ENCODE peak calls at places on chromosome 15, in four cellular contexts. J, O, N and V are unnamed samples.
A peak's percentile ranks its signal among the peaks of the same experiment; 100 is the strongest.

GRCh38 chr15:75836953-75837321 is 6.3 kb upstream of the UBE2Q2 start:
- DNase-seq in J (peak; percentile 10), O (no peak), N (no peak), V (no peak)

GRCh38 chr15:76398301-76398700 is 61.7 kb downstream of the ISL2 start:
- DNase-seq in J (no peak), O (no peak), N (no peak), V (no peak)

GRCh38 chr15:81265944-81266775 is 57.8 kb downstream of the STARD5 start:
- DNase-seq in J (peak; percentile 62), O (peak; percentile 89), N (peak; percentile 74), V (peak; percentile 81)

GRCh38 chr15:76994001-76994400 is 925 bp upstream of the PSTPIP1 start:
- DNase-seq in J (no peak), O (no peak), N (no peak), V (peak; percentile 58)

GRCh38 chr15:57320543-57321220 is 55.6 kb upstream of the CGNL1 start:
- DNase-seq in J (no peak), O (no peak), N (no peak), V (no peak)

GRCh38 chr15:63025460-63025859 is 17.1 kb upstream of the TPM1 start:
- DNase-seq in J (no peak), O (peak; percentile 24), N (no peak), V (no peak)

GRCh38 chr15:74234598-74234875 is 1.6 kb upstream of the CCDC33 start:
- DNase-seq in J (no peak), O (no peak), N (no peak), V (no peak)

GRCh38 chr15:42134617-42135243 is 21.7 kb downstream of the PLA2G4F start:
- DNase-seq in J (no peak), O (no peak), N (no peak), V (peak; percentile 3)

GRCh38 chr15:26867199-26868007 is 541 bp downstream of the GABRA5 start:
- DNase-seq in J (no peak), O (peak; percentile 29), N (no peak), V (no peak)

GRCh38 chr15:63922551-63923315 is 89.0 kb upstream of the HERC1 start:
- DNase-seq in J (no peak), O (no peak), N (no peak), V (no peak)

GRCh38 chr15:94667109-94667508 is 435.7 kb downstream of the MCTP2 start:
- DNase-seq in J (no peak), O (no peak), N (no peak), V (no peak)

GRCh38 chr15:98812711-98813441 is 164.5 kb downstream of the IGF1R start:
- DNase-seq in J (no peak), O (no peak), N (no peak), V (no peak)

GRCh38 chr15:76056931-76057330 is 2.9 kb upstream of the TMEM266 start:
- DNase-seq in J (no peak), O (no peak), N (no peak), V (no peak)

GRCh38 chr15:101479342-101479845 is 10.1 kb downstream of the PCSK6 start:
- DNase-seq in J (no peak), O (no peak), N (no peak), V (no peak)

GRCh38 chr15:101288905-101289513 is 6.0 kb downstream of the SNRPA1 start:
- DNase-seq in J (peak; percentile 61), O (no peak), N (no peak), V (no peak)

GRCh38 chr15:68687136-68687735 is 108.4 kb downstream of the CORO2B start:
- DNase-seq in J (no peak), O (no peak), N (no peak), V (no peak)

GRCh38 chr15:99955181-99955525 is 221.9 kb upstream of the LYSMD4 start:
- DNase-seq in J (no peak), O (no peak), N (no peak), V (no peak)

GRCh38 chr15:49075876-49076275 is 29.6 kb upstream of the SECISBP2L start:
- DNase-seq in J (no peak), O (no peak), N (no peak), V (no peak)

GRCh38 chr15:75694241-75695182 is 18.1 kb downstream of the CSPG4 start:
- DNase-seq in J (peak; percentile 76), O (peak; percentile 96), N (no peak), V (peak; percentile 26)

GRCh38 chr15:22259881-22260421 is 179.6 kb downstream of the OR4M2 start:
- DNase-seq in J (no peak), O (no peak), N (no peak), V (no peak)

GRCh38 chr15:50190166-50190570 is 8.2 kb downstream of the SLC27A2 start:
- DNase-seq in J (no peak), O (no peak), N (no peak), V (no peak)

GRCh38 chr15:60297047-60297446 is 100.7 kb downstream of the ANXA2 start:
- DNase-seq in J (no peak), O (no peak), N (no peak), V (no peak)

GRCh38 chr15:60656491-60657284 is 177.7 kb upstream of the ICE2 start:
- DNase-seq in J (no peak), O (no peak), N (no peak), V (no peak)

GRCh38 chr15:75228787-75229186 is 27.1 kb downstream of the C15orf39 start:
- DNase-seq in J (no peak), O (no peak), N (no peak), V (no peak)

GRCh38 chr15:37361621-37362020 is 261.3 kb upstream of the MEIS2 start:
- DNase-seq in J (no peak), O (no peak), N (no peak), V (no peak)

GRCh38 chr15:64883997-64884511 is 27.6 kb upstream of the ANKDD1A start:
- DNase-seq in J (peak; percentile 81), O (no peak), N (peak; percentile 44), V (no peak)

GRCh38 chr15:74460298-74460697 is 662 bp downstream of the UBL7 start:
- DNase-seq in J (no peak), O (no peak), N (no peak), V (no peak)

GRCh38 chr15:40115670-40116093 is 7.0 kb upstream of the BMF start:
- DNase-seq in J (no peak), O (no peak), N (no peak), V (peak; percentile 83)

GRCh38 chr15:59501531-59502113 is 63.6 kb downstream of the FAM81A start:
- DNase-seq in J (peak; percentile 27), O (peak; percentile 63), N (no peak), V (no peak)

GRCh38 chr15:57509121-57509520 is 82.6 kb upstream of the MYZAP start:
- DNase-seq in J (peak; percentile 18), O (no peak), N (no peak), V (no peak)

GRCh38 chr15:60551781-60552161 is 72.8 kb upstream of the ICE2 start:
- DNase-seq in J (no peak), O (no peak), N (no peak), V (no peak)

GRCh38 chr15:73560501-73561117 is 72.6 kb downstream of the NPTN start:
- DNase-seq in J (peak; percentile 17), O (peak; percentile 16), N (no peak), V (no peak)

GRCh38 chr15:25381579-25381978 is 57.2 kb downstream of the UBE3A start:
- DNase-seq in J (no peak), O (no peak), N (no peak), V (no peak)

GRCh38 chr15:75431682-75432081 is 19.8 kb downstream of the SIN3A start:
- DNase-seq in J (no peak), O (no peak), N (no peak), V (no peak)

GRCh38 chr15:31016446-31016915 is 25.1 kb upstream of the MTMR10 start:
- DNase-seq in J (no peak), O (no peak), N (no peak), V (no peak)

GRCh38 chr15:62809106-62809967 is 233.2 kb upstream of the TPM1 start:
- DNase-seq in J (no peak), O (no peak), N (no peak), V (no peak)

GRCh38 chr15:96409231-96410138 is 79.0 kb downstream of the NR2F2 start:
- DNase-seq in J (no peak), O (no peak), N (no peak), V (no peak)
- H3K27me3 ChIP-seq in J (peaks cover 33% of the 10 kb centered on the region), O (peaks cover 88% of the 10 kb centered on the region), N (peaks cover 76% of the 10 kb centered on the region), V (peaks cover 39% of the 10 kb centered on the region)

GRCh38 chr15:92751528-92751927 is 96.0 kb upstream of the FAM174B start:
- DNase-seq in J (no peak), O (no peak), N (no peak), V (no peak)

GRCh38 chr15:92749172-92749571 is 93.6 kb upstream of the FAM174B start:
- DNase-seq in J (no peak), O (no peak), N (no peak), V (no peak)

GRCh38 chr15:92745845-92746271 is 90.3 kb upstream of the FAM174B start:
- DNase-seq in J (no peak), O (no peak), N (no peak), V (no peak)

GRCh38 chr15:92747047-92747446 is 91.5 kb upstream of the FAM174B start:
- DNase-seq in J (no peak), O (no peak), N (no peak), V (no peak)
- H3K27me3 ChIP-seq in J (peaks cover 4% of the 10 kb centered on the region), O (no peaks in the 10 kb centered on the region), N (no peaks in the 10 kb centered on the region), V (no peaks in the 10 kb centered on the region)

GRCh38 chr15:83284563-83285283 is at the start of gene BNC1:
- DNase-seq in J (peak; percentile 64), O (no peak), N (no peak), V (no peak)
- H3K27me3 ChIP-seq in J (no peaks in the 10 kb centered on the region), O (peaks cover 48% of the 10 kb centered on the region), N (peaks cover 75% of the 10 kb centered on the region), V (no peaks in the 10 kb centered on the region)

DNA sequence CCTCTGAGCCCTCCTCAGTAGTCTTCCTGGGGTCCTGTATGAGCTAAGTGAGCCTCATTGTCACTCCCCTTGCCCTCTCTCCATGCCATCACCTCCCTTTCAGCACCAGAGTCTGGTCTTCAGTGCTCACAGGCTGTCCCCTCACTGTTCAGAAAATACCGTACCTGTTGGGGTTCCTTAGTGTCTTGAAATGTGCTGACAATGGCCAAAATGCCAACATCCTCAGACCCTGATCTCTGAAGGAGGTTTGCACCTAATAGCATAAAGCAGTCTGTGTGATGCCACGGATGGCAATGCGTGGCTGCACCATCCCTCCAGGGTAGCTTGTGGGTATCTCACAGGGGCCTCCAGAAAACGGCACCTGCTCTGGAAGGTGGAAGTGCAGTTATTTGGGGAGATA is 301.0 kb upstream of the TLE3 start:
- DNase-seq in J (no peak), O (no peak), N (no peak), V (no peak)
- H3K27me3 ChIP-seq in J (peaks cover 41% of the 10 kb centered on the region), O (no peaks in the 10 kb centered on the region), N (no peaks in the 10 kb centered on the region), V (no peaks in the 10 kb centered on the region)

DNA sequence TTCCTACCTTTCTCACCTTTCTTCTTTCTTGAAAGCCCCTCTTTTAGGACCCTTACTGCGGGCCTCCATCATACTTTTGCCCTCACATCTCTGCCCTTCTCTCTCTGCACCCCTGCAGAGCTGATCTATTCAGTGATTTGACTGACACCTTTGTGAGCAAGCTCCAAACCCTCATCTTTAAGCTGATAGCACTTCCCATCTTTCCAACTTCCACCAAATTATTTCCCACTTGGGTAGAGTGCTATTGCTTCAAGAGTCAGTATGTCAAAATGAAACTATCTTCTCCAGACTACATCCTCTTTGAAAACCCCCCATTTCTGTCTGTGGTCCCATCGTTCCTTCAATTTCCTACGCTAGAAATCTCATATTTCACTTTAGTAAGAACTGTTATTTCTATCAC is 19.7 kb downstream of the ZWILCH start:
- DNase-seq in J (no peak), O (no peak), N (no peak), V (no peak)
- H3K27me3 ChIP-seq in J (no peaks in the 10 kb centered on the region), O (no peaks in the 10 kb centered on the region), N (no peaks in the 10 kb centered on the region), V (no peaks in the 10 kb centered on the region)

GRCh38 chr15:88288206-88288605 is 31.7 kb upstream of the NTRK3 start:
- DNase-seq in J (no peak), O (no peak), N (no peak), V (no peak)

GRCh38 chr15:88288661-88289060 is 32.1 kb upstream of the NTRK3 start:
- DNase-seq in J (no peak), O (no peak), N (no peak), V (no peak)

GRCh38 chr15:88284441-88285106 is 28.0 kb upstream of the NTRK3 start:
- DNase-seq in J (no peak), O (no peak), N (no peak), V (no peak)
- H3K27me3 ChIP-seq in J (no peaks in the 10 kb centered on the region), O (no peaks in the 10 kb centered on the region), N (peaks cover 42% of the 10 kb centered on the region), V (no peaks in the 10 kb centered on the region)